ENCODE peak calls at places on chromosomes 3 and 15, in five cellular contexts. One of them, this sample, is unnamed.

GRCh38 chr3:133276594-133276993 is 123.3 kb upstream of the BFSP2 start:
- DNase-seq in A549: no peak
- DNase-seq in IMR-90: no peak
- DNase-seq in K562: no peak
- DNase-seq in GM12878: no peak
- DNase-seq in this sample: no peak

GRCh38 chr15:64686130-64686735 is 89.2 kb downstream of the RBPMS2 start:
- DNase-seq in A549: peak; percentile 67
- DNase-seq in IMR-90: peak; percentile 63
- DNase-seq in K562: peak; percentile 28
- DNase-seq in GM12878: no peak
- DNase-seq in this sample: peak; percentile 65

GRCh38 chr15:48730506-48730905 is 80.4 kb downstream of the CEP152 start:
- DNase-seq in A549: no peak
- DNase-seq in IMR-90: no peak
- DNase-seq in K562: no peak
- DNase-seq in GM12878: no peak
- DNase-seq in this sample: no peak

GRCh38 chr3:99458013-99458412 is 180.4 kb upstream of the COL8A1 start:
- DNase-seq in A549: no peak
- DNase-seq in IMR-90: no peak
- DNase-seq in K562: no peak
- DNase-seq in GM12878: no peak
- DNase-seq in this sample: no peak

GRCh38 chr3:70982700-70983140 is 600.8 kb downstream of the FOXP1 start:
- DNase-seq in A549: peak; percentile 48
- DNase-seq in IMR-90: peak; percentile 86
- DNase-seq in K562: no peak
- DNase-seq in GM12878: peak; percentile 37
- DNase-seq in this sample: no peak

GRCh38 chr15:52463638-52464037 is 65.0 kb downstream of the MYO5A start:
- DNase-seq in A549: no peak
- DNase-seq in IMR-90: peak; percentile 39
- DNase-seq in K562: no peak
- DNase-seq in GM12878: no peak
- DNase-seq in this sample: no peak

GRCh38 chr15:62307551-62307950 is 142.5 kb upstream of the C2CD4B start:
- DNase-seq in A549: no peak
- DNase-seq in IMR-90: peak; percentile 76
- DNase-seq in K562: no peak
- DNase-seq in GM12878: no peak
- DNase-seq in this sample: no peak

GRCh38 chr3:48891606-48892005 is 7.1 kb downstream of the SLC25A20 start:
- DNase-seq in A549: no peak
- DNase-seq in IMR-90: no peak
- DNase-seq in K562: no peak
- DNase-seq in GM12878: no peak
- DNase-seq in this sample: no peak

GRCh38 chr3:40044487-40044886 is 235.1 kb downstream of the MYRIP start:
- DNase-seq in A549: no peak
- DNase-seq in IMR-90: no peak
- DNase-seq in K562: no peak
- DNase-seq in GM12878: no peak
- DNase-seq in this sample: no peak

GRCh38 chr3:43190682-43191081 is 84.8 kb upstream of the POMGNT2 start:
- DNase-seq in A549: no peak
- DNase-seq in IMR-90: peak; percentile 91
- DNase-seq in K562: no peak
- DNase-seq in GM12878: no peak
- DNase-seq in this sample: no peak

GRCh38 chr3:46102059-46102779 is 74.9 kb upstream of the XCR1 start:
- DNase-seq in A549: no peak
- DNase-seq in IMR-90: no peak
- DNase-seq in K562: no peak
- DNase-seq in GM12878: no peak
- DNase-seq in this sample: no peak

GRCh38 chr3:104909188-104909587 is 457.5 kb upstream of the ALCAM start:
- DNase-seq in A549: no peak
- DNase-seq in IMR-90: peak; percentile 92
- DNase-seq in K562: no peak
- DNase-seq in GM12878: no peak
- DNase-seq in this sample: peak; percentile 20

GRCh38 chr3:160980740-160981139 is 124.4 kb downstream of the B3GALNT1 start:
- DNase-seq in A549: no peak
- DNase-seq in IMR-90: no peak
- DNase-seq in K562: no peak
- DNase-seq in GM12878: no peak
- DNase-seq in this sample: no peak

GRCh38 chr3:64441861-64442260 is 216.6 kb upstream of the PRICKLE2 start:
- DNase-seq in A549: no peak
- DNase-seq in IMR-90: peak; percentile 72
- DNase-seq in K562: no peak
- DNase-seq in GM12878: no peak
- DNase-seq in this sample: no peak

GRCh38 chr3:94071713-94072284 is 8.9 kb downstream of the NSUN3 start:
- DNase-seq in A549: no peak
- DNase-seq in IMR-90: no peak
- DNase-seq in K562: no peak
- DNase-seq in GM12878: peak; percentile 44
- DNase-seq in this sample: no peak

GRCh38 chr15:80567721-80568157 is 127.4 kb upstream of the ABHD17C start:
- DNase-seq in A549: peak; percentile 89
- DNase-seq in IMR-90: peak; percentile 89
- DNase-seq in K562: peak; percentile 26
- DNase-seq in GM12878: no peak
- DNase-seq in this sample: peak; percentile 80

GRCh38 chr3:161599702-161600101 is 103.1 kb downstream of the OTOL1 start:
- DNase-seq in A549: no peak
- DNase-seq in IMR-90: no peak
- DNase-seq in K562: no peak
- DNase-seq in GM12878: no peak
- DNase-seq in this sample: no peak

GRCh38 chr3:139106013-139106932 is 61.6 kb upstream of the PRR23C start:
- DNase-seq in A549: no peak
- DNase-seq in IMR-90: no peak
- DNase-seq in K562: no peak
- DNase-seq in GM12878: no peak
- DNase-seq in this sample: no peak

GRCh38 chr3:145017959-145018358 is 1046.3 kb downstream of the DIPK2A start:
- DNase-seq in A549: no peak
- DNase-seq in IMR-90: peak; percentile 25
- DNase-seq in K562: no peak
- DNase-seq in GM12878: no peak
- DNase-seq in this sample: no peak

GRCh38 chr3:15345051-15345607 is 12.7 kb upstream of the SH3BP5 start:
- DNase-seq in A549: no peak
- DNase-seq in IMR-90: no peak
- DNase-seq in K562: no peak
- DNase-seq in GM12878: no peak
- DNase-seq in this sample: no peak

GRCh38 chr3:197491923-197492664 is 63.7 kb downstream of the BDH1 start:
- DNase-seq in A549: no peak
- DNase-seq in IMR-90: no peak
- DNase-seq in K562: no peak
- DNase-seq in GM12878: no peak
- DNase-seq in this sample: peak; percentile 80

GRCh38 chr3:12221663-12222062 is 63.0 kb upstream of the TIMP4 start:
- DNase-seq in A549: peak; percentile 29
- DNase-seq in IMR-90: no peak
- DNase-seq in K562: no peak
- DNase-seq in GM12878: no peak
- DNase-seq in this sample: no peak

GRCh38 chr3:123287962-123288302 is 86.2 kb downstream of the SEC22A start:
- DNase-seq in A549: no peak
- DNase-seq in IMR-90: no peak
- DNase-seq in K562: no peak
- DNase-seq in GM12878: no peak
- DNase-seq in this sample: no peak

GRCh38 chr3:186985713-186986364 is 55.5 kb downstream of the ST6GAL1 start:
- DNase-seq in A549: no peak
- DNase-seq in IMR-90: no peak
- DNase-seq in K562: no peak
- DNase-seq in GM12878: peak; percentile 56
- DNase-seq in this sample: no peak

GRCh38 chr15:82553846-82554245 is 13.6 kb upstream of the RPS17 start:
- DNase-seq in A549: no peak
- DNase-seq in IMR-90: no peak
- DNase-seq in K562: no peak
- DNase-seq in GM12878: no peak
- DNase-seq in this sample: no peak

GRCh38 chr15:51672100-51672731 is 9.1 kb upstream of the SCG3 start:
- DNase-seq in A549: no peak
- DNase-seq in IMR-90: no peak
- DNase-seq in K562: peak; percentile 27
- DNase-seq in GM12878: no peak
- DNase-seq in this sample: no peak

GRCh38 chr3:58707390-58707930 is 40.9 kb upstream of the FAM3D start:
- DNase-seq in A549: no peak
- DNase-seq in IMR-90: no peak
- DNase-seq in K562: no peak
- DNase-seq in GM12878: no peak
- DNase-seq in this sample: peak; percentile 28

GRCh38 chr3:71360170-71360569 is 223.4 kb downstream of the FOXP1 start:
- DNase-seq in A549: no peak
- DNase-seq in IMR-90: no peak
- DNase-seq in K562: no peak
- DNase-seq in GM12878: no peak
- DNase-seq in this sample: no peak

GRCh38 chr3:71694358-71694999 is 30.7 kb downstream of the EIF4E3 start:
- DNase-seq in A549: no peak
- DNase-seq in IMR-90: peak; percentile 96
- DNase-seq in K562: no peak
- DNase-seq in GM12878: no peak
- DNase-seq in this sample: no peak

GRCh38 chr15:77012868-77013267 is 17.9 kb downstream of the PSTPIP1 start:
- DNase-seq in A549: no peak
- DNase-seq in IMR-90: no peak
- DNase-seq in K562: no peak
- DNase-seq in GM12878: no peak
- DNase-seq in this sample: no peak

GRCh38 chr3:35383719-35384555 is 255.4 kb upstream of the ARPP21 start:
- DNase-seq in A549: peak; percentile 13
- DNase-seq in IMR-90: no peak
- DNase-seq in K562: no peak
- DNase-seq in GM12878: no peak
- DNase-seq in this sample: peak; percentile 4

GRCh38 chr3:187066228-187066995 is 72.9 kb downstream of the RPL39L start:
- DNase-seq in A549: peak; percentile 46
- DNase-seq in IMR-90: peak; percentile 11
- DNase-seq in K562: peak; percentile 58
- DNase-seq in GM12878: no peak
- DNase-seq in this sample: peak; percentile 32

GRCh38 chr3:151421956-151422355 is 37.4 kb upstream of the P2RY12 start:
- DNase-seq in A549: no peak
- DNase-seq in IMR-90: no peak
- DNase-seq in K562: no peak
- DNase-seq in GM12878: no peak
- DNase-seq in this sample: no peak

GRCh38 chr3:15933439-15934144 is 135.8 kb upstream of the ANKRD28 start:
- DNase-seq in A549: no peak
- DNase-seq in IMR-90: peak; percentile 82
- DNase-seq in K562: no peak
- DNase-seq in GM12878: no peak
- DNase-seq in this sample: no peak

GRCh38 chr3:56053727-56054126 is 414.5 kb downstream of the ERC2 start:
- DNase-seq in A549: no peak
- DNase-seq in IMR-90: no peak
- DNase-seq in K562: no peak
- DNase-seq in GM12878: no peak
- DNase-seq in this sample: no peak
- TF ChIP-seq USF2 in A549: no peak
- TF ChIP-seq USF2 in IMR-90: no peak
- TF ChIP-seq USF2 in K562: no peak
- TF ChIP-seq USF2 in GM12878: no peak
- TF ChIP-seq USF2 in this sample: no peak

GRCh38 chr15:99409097-99409473 is 156.7 kb upstream of the MEF2A start:
- DNase-seq in A549: peak; percentile 76
- DNase-seq in IMR-90: peak; percentile 60
- DNase-seq in K562: no peak
- DNase-seq in GM12878: no peak
- DNase-seq in this sample: peak; percentile 70
- TF ChIP-seq RCOR1 in A549: no peak
- TF ChIP-seq RCOR1 in IMR-90: no peak
- TF ChIP-seq RCOR1 in K562: no peak
- TF ChIP-seq RCOR1 in GM12878: no peak
- TF ChIP-seq RCOR1 in this sample: no peak

GRCh38 chr15:89141885-89142284 is 53.6 kb downstream of the ABHD2 start:
- DNase-seq in A549: no peak
- DNase-seq in IMR-90: peak; percentile 38
- DNase-seq in K562: no peak
- DNase-seq in GM12878: no peak
- DNase-seq in this sample: no peak

GRCh38 chr15:89137926-89138325 is 49.7 kb downstream of the ABHD2 start:
- DNase-seq in A549: no peak
- DNase-seq in IMR-90: no peak
- DNase-seq in K562: no peak
- DNase-seq in GM12878: no peak
- DNase-seq in this sample: no peak

GRCh38 chr15:89140595-89140994 is 52.3 kb downstream of the ABHD2 start:
- DNase-seq in A549: no peak
- DNase-seq in IMR-90: no peak
- DNase-seq in K562: no peak
- DNase-seq in GM12878: no peak
- DNase-seq in this sample: no peak

GRCh38 chr15:89138999-89139612 is 50.9 kb downstream of the ABHD2 start:
- DNase-seq in A549: no peak
- DNase-seq in IMR-90: peak; percentile 47
- DNase-seq in K562: no peak
- DNase-seq in GM12878: no peak
- DNase-seq in this sample: no peak

GRCh38 chr15:89139613-89140499 is 51.6 kb downstream of the ABHD2 start:
- DNase-seq in A549: no peak
- DNase-seq in IMR-90: no peak
- DNase-seq in K562: no peak
- DNase-seq in GM12878: no peak
- DNase-seq in this sample: peak; percentile 22
- TF ChIP-seq USF2 in A549: no peak
- TF ChIP-seq USF2 in IMR-90: no peak
- TF ChIP-seq USF2 in K562: no peak
- TF ChIP-seq USF2 in GM12878: no peak
- TF ChIP-seq USF2 in this sample: no peak

GRCh38 chr3:124974691-124975090 is 40.1 kb upstream of the MUC13 start:
- DNase-seq in A549: no peak
- DNase-seq in IMR-90: no peak
- DNase-seq in K562: no peak
- DNase-seq in GM12878: no peak
- DNase-seq in this sample: no peak
- TF ChIP-seq RCOR1 in A549: no peak
- TF ChIP-seq RCOR1 in IMR-90: no peak
- TF ChIP-seq RCOR1 in K562: no peak
- TF ChIP-seq RCOR1 in GM12878: no peak
- TF ChIP-seq RCOR1 in this sample: no peak

DNA sequence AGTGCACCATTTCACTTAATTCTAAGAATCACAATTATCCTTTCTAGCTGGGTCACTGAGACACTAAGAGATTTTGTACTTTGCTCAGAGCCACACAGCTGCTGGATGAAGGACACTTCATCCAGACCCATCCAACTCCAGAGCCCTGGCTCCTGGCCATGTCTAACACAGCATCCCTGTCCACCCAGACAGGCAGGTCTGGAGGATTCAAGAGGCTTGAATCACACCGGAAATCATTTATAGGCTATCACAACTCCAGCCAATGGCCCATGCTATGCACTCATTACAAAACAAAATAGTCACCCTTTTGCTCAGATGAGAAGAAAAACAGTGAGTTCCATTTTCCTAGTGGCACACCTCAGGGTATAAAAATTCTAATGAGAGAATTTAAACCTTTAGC is 198.2 kb upstream of the LMCD1 start:
- DNase-seq in A549: no peak
- DNase-seq in IMR-90: peak; percentile 2
- DNase-seq in K562: no peak
- DNase-seq in GM12878: no peak
- DNase-seq in this sample: no peak
- TF ChIP-seq USF2 in A549: no peak
- TF ChIP-seq USF2 in IMR-90: no peak
- TF ChIP-seq USF2 in K562: no peak
- TF ChIP-seq USF2 in GM12878: no peak
- TF ChIP-seq USF2 in this sample: no peak